ENCODE peak calls at places on chromosomes 2 and 18, in four cellular contexts. S is HepG2, Y is K562, G is GM12878. A is an unnamed sample.
A peak's percentile ranks its signal among the peaks of the same experiment; 100 is the strongest.

GRCh38 chr2:46915281-46915810 is at the start of gene MCFD2:
- DNase-seq in S (no peak), Y (no peak), G (no peak), A (no peak)

GRCh38 chr2:9760911-9761228 is 82.4 kb upstream of the TAF1B start:
- DNase-seq in S (no peak), Y (peak; percentile 41), G (no peak), A (no peak)

GRCh38 chr18:48453330-48454063 is 44.3 kb upstream of the ZBTB7C start:
- DNase-seq in S (no peak), Y (no peak), G (no peak), A (no peak)

GRCh38 chr2:231604101-231604684 is 11.5 kb downstream of the TEX44 start:
- DNase-seq in S (peak; percentile 36), Y (peak; percentile 21), G (no peak), A (no peak)

GRCh38 chr18:37420315-37420880 is 145.2 kb downstream of the CELF4 start:
- DNase-seq in S (no peak), Y (no peak), G (no peak), A (no peak)

GRCh38 chr2:111715987-111716900 is 167.7 kb downstream of the ANAPC1 start:
- DNase-seq in S (peak; percentile 0), Y (no peak), G (no peak), A (no peak)

GRCh38 chr2:70935468-70936164 is at the start of gene ATP6V1B1:
- DNase-seq in S (peak; percentile 23), Y (no peak), G (no peak), A (no peak)

GRCh38 chr2:31998731-31999383 is 12.0 kb downstream of the MEMO1 start:
- DNase-seq in S (no peak), Y (no peak), G (no peak), A (no peak)

GRCh38 chr2:197191948-197192338 is 118.6 kb downstream of the ANKRD44 start:
- DNase-seq in S (no peak), Y (no peak), G (no peak), A (no peak)

GRCh38 chr2:179478771-179479170 is 214.1 kb upstream of the SESTD1 start:
- DNase-seq in S (no peak), Y (no peak), G (no peak), A (no peak)

GRCh38 chr2:201383156-201383555 is 26.0 kb upstream of the FLACC1 start:
- DNase-seq in S (no peak), Y (peak; percentile 10), G (no peak), A (no peak)

GRCh38 chr2:37189452-37190153 is 1.1 kb upstream of the SULT6B1 start:
- DNase-seq in S (peak; percentile 90), Y (no peak), G (no peak), A (no peak)

GRCh38 chr18:51655327-51655698 is 457.8 kb upstream of the MEX3C start:
- DNase-seq in S (no peak), Y (no peak), G (peak; percentile 48), A (no peak)

GRCh38 chr18:2656237-2657042 is 914 bp downstream of the SMCHD1 start:
- DNase-seq in S (peak; percentile 15), Y (peak; percentile 44), G (no peak), A (peak; percentile 15)

GRCh38 chr2:120793682-120794403 is 58.2 kb downstream of the GLI2 start:
- DNase-seq in S (no peak), Y (no peak), G (no peak), A (no peak)

GRCh38 chr2:111167238-111168162 is 46.8 kb downstream of the BCL2L11 start:
- DNase-seq in S (no peak), Y (no peak), G (no peak), A (no peak)

DNA sequence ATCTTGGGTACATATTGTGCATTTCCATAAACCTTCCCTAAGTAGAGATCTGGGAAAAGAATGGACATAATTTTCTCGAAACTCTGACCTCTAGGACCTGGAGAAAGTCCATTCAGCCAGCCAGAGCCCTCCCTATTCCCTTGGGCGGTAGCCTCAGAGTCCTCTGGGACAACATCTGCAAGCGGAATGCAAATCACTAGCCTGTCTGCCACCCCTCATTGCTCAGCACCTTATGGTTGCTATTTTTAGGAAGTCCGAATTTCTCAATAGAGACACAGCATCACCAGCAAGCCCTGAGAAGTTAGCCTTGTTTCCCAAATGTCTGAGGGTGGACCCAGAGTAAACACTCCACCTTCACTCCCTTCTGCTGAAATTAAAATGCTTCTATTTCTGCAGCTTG is 17.6 kb upstream of the CD28 start:
- DNase-seq in S (no peak), Y (no peak), G (peak; percentile 68), A (no peak)
- TF ChIP-seq TARDBP in S (no peak), Y (no peak), G (no peak), A (no peak)

DNA sequence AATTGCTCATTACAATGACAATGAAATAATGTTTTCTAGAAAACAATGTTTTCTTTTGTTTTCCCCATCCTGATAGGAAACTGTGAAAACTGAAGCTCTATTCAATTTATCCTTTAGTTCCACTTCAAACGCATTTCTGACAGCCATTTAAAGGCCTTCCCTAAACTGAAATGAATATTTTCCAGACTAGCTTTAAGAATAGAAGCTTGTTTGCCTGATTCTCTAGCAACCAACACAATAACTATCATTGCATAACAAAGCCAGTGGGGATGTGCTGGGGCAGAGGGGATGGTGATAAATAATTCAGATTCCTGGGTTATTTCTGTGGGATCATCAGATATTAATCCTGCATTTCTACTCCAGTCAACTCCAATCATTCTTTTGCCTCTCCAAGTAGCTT is 427.1 kb downstream of the RND3 start:
- DNase-seq in S (no peak), Y (no peak), G (no peak), A (no peak)
- TF ChIP-seq SP1 in S (no peak), Y (no peak), G (no peak), A (no peak)

DNA sequence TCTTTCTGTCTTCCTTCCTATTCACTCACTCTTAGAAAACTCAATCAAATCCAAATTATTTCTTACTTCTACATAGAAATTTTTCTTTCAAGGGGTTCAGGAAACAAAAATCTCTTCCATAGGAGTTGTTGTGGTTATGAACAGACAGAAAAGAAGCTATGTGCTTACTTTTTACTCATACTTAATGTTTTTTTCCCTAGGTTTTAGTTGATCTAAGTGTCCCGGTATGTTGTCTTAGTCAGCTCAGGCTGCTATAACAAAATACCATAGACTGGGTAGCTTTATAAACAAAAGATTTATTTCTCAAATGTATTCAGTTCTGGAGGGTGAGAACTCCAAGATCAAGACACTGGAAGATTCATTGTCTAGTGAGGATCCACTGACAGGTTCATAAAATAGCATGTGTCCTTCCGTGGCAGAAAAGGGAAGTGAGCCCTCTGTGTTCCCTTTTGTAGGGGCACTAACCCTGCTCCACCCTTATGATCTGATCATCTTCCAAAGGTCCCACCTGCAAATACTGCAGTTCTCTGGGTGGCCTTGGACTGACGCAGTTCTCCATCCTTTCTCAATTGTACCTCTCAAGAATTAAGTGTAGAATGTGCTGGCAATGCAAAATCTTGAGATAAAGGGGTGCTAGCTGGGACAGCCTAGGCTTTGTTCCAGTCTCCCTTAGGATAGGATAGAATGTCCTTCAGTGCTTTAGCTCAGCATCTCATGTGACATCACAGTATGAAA is 14.4 kb upstream of the VRK2 start:
- DNase-seq in S (no peak), Y (no peak), G (no peak), A (no peak)
- TF ChIP-seq TARDBP in S (no peak), Y (no peak), G (no peak), A (no peak)

DNA sequence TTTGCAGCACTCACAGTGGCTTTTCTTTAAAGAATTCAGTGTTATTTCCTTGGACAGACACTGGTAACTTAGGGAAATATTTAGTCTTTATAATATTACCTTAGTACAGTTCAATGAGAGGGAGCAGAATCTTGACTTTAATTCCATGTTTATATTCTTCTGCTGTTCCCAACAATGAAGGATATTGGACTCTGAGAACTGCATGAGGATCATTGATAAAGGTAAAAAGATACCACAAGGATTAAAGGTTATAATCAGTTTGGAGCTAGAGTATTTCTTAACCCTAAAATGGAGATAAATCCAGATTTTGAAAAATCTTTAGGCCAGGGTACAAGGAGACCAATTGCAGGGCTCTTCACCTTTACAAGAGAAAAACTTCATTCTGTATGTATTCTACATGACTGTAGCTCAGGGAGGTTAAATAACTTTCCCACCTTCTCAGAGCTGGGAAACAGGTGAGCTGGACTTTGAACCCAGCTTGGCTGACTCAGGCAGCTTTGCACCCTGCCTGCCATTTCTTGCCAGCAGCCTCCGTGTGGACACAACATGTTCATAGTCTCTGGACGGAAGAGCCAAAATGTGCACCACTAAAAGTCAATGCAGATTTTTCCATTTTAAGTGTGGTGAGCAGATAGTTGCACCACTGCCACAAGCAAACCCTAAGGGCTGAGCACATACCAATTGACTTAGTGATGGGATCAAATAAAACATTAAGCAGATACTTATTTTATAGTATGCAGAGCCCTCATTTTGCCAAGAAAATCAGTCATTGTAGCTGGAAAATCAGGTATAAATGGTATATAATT is 26.7 kb downstream of the UPP2 start:
- DNase-seq in S (peak; percentile 89), Y (no peak), G (no peak), A (no peak)
- TF ChIP-seq SP1 in S (no peak), Y (no peak), G (no peak), A (no peak)

GRCh38 chr2:223625652-223626051 is 23.5 kb upstream of the SCG2 start:
- DNase-seq in S (no peak), Y (no peak), G (no peak), A (no peak)

GRCh38 chr2:223621901-223622300 is 19.7 kb upstream of the SCG2 start:
- DNase-seq in S (no peak), Y (no peak), G (no peak), A (no peak)

DNA sequence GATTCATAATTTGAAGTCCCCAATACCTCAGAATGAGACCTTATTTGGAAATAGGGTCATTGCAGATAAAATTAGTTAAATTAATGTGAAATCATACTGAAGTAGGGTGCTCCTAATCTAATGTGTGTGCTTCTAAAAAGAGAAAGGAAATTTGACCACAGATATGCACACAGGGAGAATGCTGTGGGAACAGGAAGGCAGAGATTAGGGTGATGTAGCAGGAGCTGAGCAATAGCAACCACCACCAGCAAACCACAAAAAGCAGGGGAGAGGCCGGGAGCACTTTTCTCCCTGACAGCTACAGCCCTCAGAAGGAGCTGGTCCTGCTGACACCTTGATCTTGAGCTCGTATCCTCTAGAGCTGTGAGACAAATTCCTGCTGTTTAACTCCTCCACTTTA is 24.6 kb upstream of the SCG2 start:
- DNase-seq in S (no peak), Y (no peak), G (no peak), A (no peak)
- TF ChIP-seq TARDBP in S (no peak), Y (no peak), G (no peak), A (no peak)

A was measured in HEK293T.